ENCODE peak calls at places on chromosomes 11 and 22, in seven cellular contexts. L is neural progenitor cell; T is astrocyte of the spinal cord; N is fibroblast of mammary gland; O is IMR-90; P is body of pancreas; F is CD8-positive, alpha-beta memory T cell. W is an unnamed sample.

GRCh38 chr11:69490516-69490915 is 9.1 kb downstream of the LINC01488 start:
- DNase-seq in L (no peak), T (no peak), N (no peak), O (no peak), P (no peak), F (peak), W (no peak)

GRCh38 chr22:23684561-23685031 is 6.2 kb upstream of the RGL4 start:
- DNase-seq in L (no peak), T (no peak), N (peak), O (peak), P (no peak), F (no peak), W (no peak)

GRCh38 chr11:122406466-122406865 is 249.1 kb upstream of the UBASH3B start:
- DNase-seq in L (no peak), T (no peak), N (no peak), O (no peak), P (no peak), F (no peak), W (no peak)

GRCh38 chr11:95585752-95586077 is 203.9 kb downstream of the FAM76B start:
- DNase-seq in L (no peak), T (no peak), N (no peak), O (no peak), P (no peak), F (no peak), W (no peak)

GRCh38 chr11:112795896-112796686 is 165.1 kb upstream of the NCAM1 start:
- DNase-seq in L (no peak), T (no peak), N (no peak), O (no peak), P (no peak), F (no peak), W (no peak)

GRCh38 chr22:38413085-38414008 is 41.7 kb downstream of the KCNJ4 start:
- DNase-seq in L (no peak), T (no peak), N (no peak), O (no peak), P (peak), F (no peak), W (no peak)

GRCh38 chr11:62850911-62851806 is 11.8 kb upstream of the WDR74 start:
- DNase-seq in L (peak), T (no peak), N (peak), O (no peak), P (no peak), F (no peak), W (peak)

GRCh38 chr11:114354076-114354475 is 46.2 kb downstream of the C11orf71 start:
- DNase-seq in L (no peak), T (peak), N (peak), O (peak), P (no peak), F (no peak), W (no peak)

GRCh38 chr22:41074466-41074865 is 17.9 kb upstream of the EP300 start:
- DNase-seq in L (no peak), T (no peak), N (no peak), O (no peak), P (no peak), F (no peak), W (no peak)

GRCh38 chr11:1649021-1649420 is 19.4 kb downstream of the KRTAP5-5 start:
- DNase-seq in L (no peak), T (no peak), N (no peak), O (no peak), P (no peak), F (no peak), W (no peak)

GRCh38 chr11:123228489-123229163 is 33.6 kb upstream of the CLMP start:
- DNase-seq in L (peak), T (no peak), N (no peak), O (no peak), P (no peak), F (no peak), W (no peak)

GRCh38 chr11:125942276-125942611 is 3.6 kb upstream of the VSIG10L2 start:
- DNase-seq in L (no peak), T (no peak), N (no peak), O (no peak), P (no peak), F (no peak), W (no peak)
- H3K4me3 ChIP-seq in L (no peak), T (no peak), N (no peak), O (no peak), P (no peak), F (no peak), W (no peak)

GRCh38 chr22:47612136-47612910 is 849.9 kb downstream of the TBC1D22A start:
- DNase-seq in L (no peak), T (no peak), N (no peak), O (no peak), P (no peak), F (no peak), W (no peak)
- H3K4me3 ChIP-seq in L (no peak), T (no peak), N (no peak), O (no peak), P (no peak), F (no peak), W (no peak)

GRCh38 chr11:8167796-8168195 is 1.0 kb downstream of the RIC3 start:
- DNase-seq in L (peak), T (peak), N (peak), O (peak), P (no peak), F (no peak), W (no peak)

GRCh38 chr11:8168485-8169257 is at the start of gene RIC3:
- DNase-seq in L (peak), T (no peak), N (no peak), O (no peak), P (peak), F (peak), W (no peak)
- H3K4me3 ChIP-seq in L (peak), T (no peak), N (no peak), O (no peak), P (peak), F (peak), W (no peak)

GRCh38 chr22:19665784-19666662 is 48.3 kb upstream of the SEPTIN5 start:
- DNase-seq in L (no peak), T (no peak), N (no peak), O (no peak), P (no peak), F (no peak), W (no peak)

GRCh38 chr22:19664951-19665783 is 49.1 kb upstream of the SEPTIN5 start:
- DNase-seq in L (no peak), T (no peak), N (no peak), O (no peak), P (no peak), F (no peak), W (no peak)

GRCh38 chr22:19664406-19664805 is 49.9 kb upstream of the SEPTIN5 start:
- DNase-seq in L (no peak), T (no peak), N (no peak), O (peak), P (no peak), F (no peak), W (no peak)

GRCh38 chr22:19663286-19663815 is 51.0 kb upstream of the SEPTIN5 start:
- DNase-seq in L (no peak), T (peak), N (peak), O (peak), P (peak), F (no peak), W (no peak)

GRCh38 chr22:19663821-19664325 is 50.4 kb upstream of the SEPTIN5 start:
- DNase-seq in L (peak), T (peak), N (peak), O (peak), P (peak), F (no peak), W (peak)
- H3K4me3 ChIP-seq in L (no peak), T (no peak), N (no peak), O (no peak), P (no peak), F (no peak), W (no peak)

W was measured in HAP-1.